ENCODE peak calls at places on chromosomes 16 and 17, in six cellular contexts. U is A549; Y is IMR-90; V is CD8-positive, alpha-beta T cell; W is DND-41; M is lung. L is an unnamed sample.

GRCh38 chr17:6069611-6070279 is 434 bp upstream of the WSCD1 start:
- DNase-seq in U (peak; percentile 25), Y (no peak), V (no peak), W (no peak), M (no peak), L (no peak)

GRCh38 chr16:19008245-19008644 is 24.5 kb downstream of the TMC7 start:
- DNase-seq in U (no peak), Y (peak; percentile 87), V (no peak), W (no peak), M (no peak), L (no peak)

GRCh38 chr16:89099905-89100304 is 6.3 kb downstream of the ACSF3 start:
- DNase-seq in U (no peak), Y (no peak), V (peak; percentile 17), W (no peak), M (no peak), L (peak; percentile 47)

GRCh38 chr17:79785900-79786810 is 8.2 kb downstream of the CBX2 start:
- DNase-seq in U (no peak), Y (no peak), V (no peak), W (no peak), M (no peak), L (no peak)

GRCh38 chr17:49670641-49671040 is 7.3 kb downstream of the SPOP start:
- DNase-seq in U (no peak), Y (no peak), V (no peak), W (no peak), M (no peak), L (no peak)

GRCh38 chr17:43446773-43447172 is 37.0 kb upstream of the DHX8 start:
- DNase-seq in U (no peak), Y (no peak), V (no peak), W (no peak), M (no peak), L (no peak)

GRCh38 chr17:77645441-77646430 is 312.8 kb upstream of the TNRC6C start:
- DNase-seq in U (no peak), Y (no peak), V (peak; percentile 82), W (peak; percentile 90), M (no peak), L (peak; percentile 64)

GRCh38 chr16:64629622-64630021 is 492.2 kb downstream of the CDH11 start:
- DNase-seq in U (no peak), Y (no peak), V (no peak), W (no peak), M (no peak), L (no peak)

GRCh38 chr16:55021595-55022475 is 91.2 kb downstream of the IRX5 start:
- DNase-seq in U (peak; percentile 21), Y (no peak), V (no peak), W (peak; percentile 46), M (no peak), L (no peak)

GRCh38 chr17:35161281-35161761 is 13.7 kb downstream of the UNC45B start:
- DNase-seq in U (no peak), Y (no peak), V (peak; percentile 35), W (no peak), M (no peak), L (peak; percentile 53)

GRCh38 chr16:3063617-3064389 is 1.6 kb upstream of the IL32 start:
- DNase-seq in U (no peak), Y (no peak), V (no peak), W (no peak), M (no peak), L (no peak)

GRCh38 chr16:84827131-84827574 is 7.4 kb downstream of the CRISPLD2 start:
- DNase-seq in U (no peak), Y (peak; percentile 52), V (no peak), W (no peak), M (no peak), L (no peak)

GRCh38 chr16:12410842-12411490 is 392.7 kb downstream of the CPPED1 start:
- DNase-seq in U (no peak), Y (no peak), V (no peak), W (no peak), M (no peak), L (no peak)

GRCh38 chr17:35238817-35239216 is 4.1 kb upstream of the SLFN5 start:
- DNase-seq in U (peak; percentile 24), Y (peak; percentile 78), V (no peak), W (no peak), M (no peak), L (no peak)

GRCh38 chr17:57906910-57907309 is 48.3 kb downstream of the CUEDC1 start:
- DNase-seq in U (no peak), Y (no peak), V (no peak), W (peak; percentile 9), M (no peak), L (no peak)

GRCh38 chr16:31452631-31453106 is 6.6 kb upstream of the ARMC5 start:
- DNase-seq in U (no peak), Y (peak; percentile 94), V (no peak), W (no peak), M (no peak), L (no peak)

GRCh38 chr16:52487849-52488457 is 59.0 kb downstream of the TOX3 start:
- DNase-seq in U (no peak), Y (no peak), V (no peak), W (no peak), M (no peak), L (no peak)

GRCh38 chr17:75094871-75095399 is 7.2 kb downstream of the SLC16A5 start:
- DNase-seq in U (no peak), Y (no peak), V (no peak), W (no peak), M (no peak), L (no peak)

GRCh38 chr17:57537524-57538410 is 207.3 kb downstream of the CCDC182 start:
- DNase-seq in U (no peak), Y (no peak), V (no peak), W (peak; percentile 78), M (no peak), L (peak; percentile 12)

GRCh38 chr16:86865866-86866675 is 287.7 kb downstream of the FOXL1 start:
- DNase-seq in U (no peak), Y (peak; percentile 44), V (no peak), W (no peak), M (no peak), L (no peak)
- H3K27ac ChIP-seq in U (no peak overlapping the region), Y (no peak overlapping the region), V (no peak overlapping the region), W (no peak overlapping the region), M (peak overlapping the region; percentile 56), L (no peak overlapping the region)

GRCh38 chr17:27181935-27182334 is 112.0 kb upstream of the WSB1 start:
- DNase-seq in U (no peak), Y (no peak), V (no peak), W (no peak), M (no peak), L (no peak)

GRCh38 chr17:27180322-27180721 is 113.6 kb upstream of the WSB1 start:
- DNase-seq in U (no peak), Y (no peak), V (no peak), W (no peak), M (no peak), L (no peak)
- H3K9me3 ChIP-seq in U (no peaks in the 10 kb centered on the region), Y (no peaks in the 10 kb centered on the region), V (no peaks in the 10 kb centered on the region), W (peaks cover 8% of the 10 kb centered on the region), M (peaks cover 5% of the 10 kb centered on the region), L (peaks cover 4% of the 10 kb centered on the region)

GRCh38 chr17:38453951-38454421 is 25.7 kb downstream of the ARHGAP23 start:
- DNase-seq in U (no peak), Y (peak; percentile 38), V (no peak), W (peak; percentile 69), M (no peak), L (no peak)
- H3K4me1 ChIP-seq in U (peaks cover 66% of the 10 kb centered on the region), Y (peaks cover 54% of the 10 kb centered on the region), V (no peaks in the 10 kb centered on the region), W (peaks cover 58% of the 10 kb centered on the region), M (peaks cover 16% of the 10 kb centered on the region), L (no peaks in the 10 kb centered on the region)

DNA sequence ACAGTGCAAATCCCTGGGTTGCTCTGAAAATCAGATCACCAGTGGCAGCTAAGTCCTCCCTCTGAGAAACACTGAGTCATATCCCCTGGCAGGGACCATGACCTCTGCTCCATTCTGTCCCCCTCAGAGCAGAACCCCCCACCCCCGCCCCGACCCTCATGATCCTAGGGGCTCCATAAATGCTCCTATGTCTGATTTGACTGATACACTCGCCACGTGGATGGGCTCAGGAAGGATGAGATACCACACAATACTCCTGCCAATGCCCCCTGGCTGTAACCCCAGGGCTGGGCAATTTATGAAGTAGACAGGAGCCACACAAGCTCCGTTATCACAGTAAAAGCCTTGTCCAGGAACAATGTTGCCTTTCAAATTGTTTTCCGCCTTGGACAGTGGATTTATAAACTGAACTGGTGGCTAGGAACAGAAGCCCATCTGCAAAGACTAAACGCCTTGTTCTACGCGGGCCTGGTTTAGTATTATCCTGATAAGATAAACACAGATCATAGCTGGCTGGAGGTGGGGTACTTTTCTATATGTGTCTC is 394.8 kb downstream of the SLC39A11 start:
- DNase-seq in U (no peak), Y (peak; percentile 25), V (no peak), W (no peak), M (no peak), L (no peak)
- H3K27ac ChIP-seq in U (peak overlapping the region; percentile 77), Y (no peak overlapping the region), V (no peak overlapping the region), W (no peak overlapping the region), M (no peak overlapping the region), L (no peak overlapping the region)

GRCh38 chr17:27088767-27089078 is 205.2 kb upstream of the WSB1 start:
- DNase-seq in U (no peak), Y (no peak), V (no peak), W (no peak), M (no peak), L (no peak)

GRCh38 chr17:27087935-27088766 is 205.8 kb upstream of the WSB1 start:
- DNase-seq in U (no peak), Y (no peak), V (no peak), W (no peak), M (no peak), L (no peak)

GRCh38 chr17:27085517-27085916 is 208.4 kb upstream of the WSB1 start:
- DNase-seq in U (no peak), Y (no peak), V (no peak), W (no peak), M (no peak), L (no peak)

GRCh38 chr17:27083408-27084185 is 210.3 kb upstream of the WSB1 start:
- DNase-seq in U (no peak), Y (no peak), V (no peak), W (no peak), M (no peak), L (no peak)

DNA sequence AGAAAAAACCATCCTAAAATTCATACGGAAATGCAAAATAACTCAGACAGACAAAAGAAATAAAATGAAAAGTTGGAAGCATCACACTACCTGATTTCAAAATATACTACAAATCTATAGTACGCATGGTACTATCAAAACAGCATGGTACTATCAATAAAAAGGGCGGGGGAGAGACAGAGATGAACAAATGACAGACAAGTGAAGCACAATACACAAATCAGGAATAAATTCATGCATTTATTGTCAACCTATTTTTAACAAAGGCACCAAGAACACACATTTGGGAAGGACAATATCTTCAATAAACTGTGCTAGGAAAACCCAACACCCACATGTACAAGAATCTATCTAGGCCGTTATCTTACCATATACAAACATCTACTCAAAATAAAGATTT is 207.4 kb upstream of the WSB1 start:
- DNase-seq in U (no peak), Y (no peak), V (no peak), W (no peak), M (no peak), L (no peak)
- H3K9me3 ChIP-seq in U (no peaks in the 10 kb centered on the region), Y (peaks cover 13% of the 10 kb centered on the region), V (no peaks in the 10 kb centered on the region), W (no peaks in the 10 kb centered on the region), M (no peaks in the 10 kb centered on the region), L (no peaks in the 10 kb centered on the region)

GRCh38 chr17:5069724-5070123 is 8.5 kb upstream of the ZFP3 start:
- DNase-seq in U (no peak), Y (peak; percentile 16), V (no peak), W (no peak), M (no peak), L (no peak)
- H3K4me1 ChIP-seq in U (no peaks in the 10 kb centered on the region), Y (no peaks in the 10 kb centered on the region), V (no peaks in the 10 kb centered on the region), W (no peaks in the 10 kb centered on the region), M (no peaks in the 10 kb centered on the region), L (no peaks in the 10 kb centered on the region)